ENCODE peak calls at places on chromosomes 11 and 22, in six cellular contexts. R is AG09309, E is left ventricle myocardium inferior, O is T-helper 1 cell, U is GM12865, W is fibroblast of lung. I is an unnamed sample.

GRCh38 chr11:3995307-3995706 is 99.3 kb upstream of the RRM1 start:
- DNase-seq in R (no peak), E (no peak), O (no peak), U (no peak), W (no peak), I (no peak)

GRCh38 chr11:116500833-116501622 is 271.8 kb downstream of the BUD13 start:
- DNase-seq in R (no peak), E (no peak), O (no peak), U (no peak), W (no peak), I (no peak)

GRCh38 chr11:112156153-112156552 is 7.7 kb downstream of the IL18 start:
- DNase-seq in R (no peak), E (no peak), O (no peak), U (no peak), W (no peak), I (no peak)

GRCh38 chr11:67120881-67121710 is 2.0 kb downstream of the KDM2A start:
- DNase-seq in R (no peak), E (no peak), O (no peak), U (peak), W (peak), I (no peak)

GRCh38 chr11:96199563-96200025 is 143.4 kb downstream of the MAML2 start:
- DNase-seq in R (peak), E (no peak), O (no peak), U (no peak), W (peak), I (peak)

GRCh38 chr11:6979365-6979764 is 40.8 kb downstream of the ZNF214 start:
- DNase-seq in R (no peak), E (no peak), O (no peak), U (no peak), W (peak), I (no peak)

GRCh38 chr11:33835143-33835878 is 56.6 kb downstream of the LMO2 start:
- DNase-seq in R (peak), E (no peak), O (no peak), U (peak), W (peak), I (no peak)

GRCh38 chr11:119367661-119368120 is 13.8 kb downstream of the USP2 start:
- DNase-seq in R (no peak), E (no peak), O (no peak), U (no peak), W (no peak), I (no peak)

GRCh38 chr11:75244052-75244814 is 3.7 kb downstream of the TPBGL start:
- DNase-seq in R (no peak), E (no peak), O (no peak), U (no peak), W (no peak), I (no peak)

GRCh38 chr11:10778217-10778970 is 27.3 kb downstream of the CTR9 start:
- DNase-seq in R (peak), E (peak), O (no peak), U (no peak), W (peak), I (no peak)

GRCh38 chr11:76644591-76644990 is 26.0 kb downstream of the LRRC32 start:
- DNase-seq in R (no peak), E (no peak), O (no peak), U (no peak), W (no peak), I (no peak)

GRCh38 chr22:39514373-39514973 is 5.9 kb upstream of the ATF4 start:
- DNase-seq in R (no peak), E (peak), O (no peak), U (peak), W (no peak), I (no peak)

GRCh38 chr11:69881467-69882269 is 62.5 kb upstream of the FGF3 start:
- DNase-seq in R (no peak), E (peak), O (no peak), U (no peak), W (no peak), I (no peak)

GRCh38 chr11:79236541-79236971 is 204.3 kb downstream of the TENM4 start:
- DNase-seq in R (peak), E (no peak), O (no peak), U (no peak), W (peak), I (no peak)

GRCh38 chr22:26579331-26579886 is 10.5 kb downstream of the TPST2 start:
- DNase-seq in R (no peak), E (no peak), O (no peak), U (peak), W (no peak), I (no peak)

GRCh38 chr22:27557554-27558060 is 243.9 kb downstream of the MN1 start:
- DNase-seq in R (no peak), E (no peak), O (no peak), U (no peak), W (no peak), I (no peak)

GRCh38 chr11:65311197-65311631 is 3.5 kb upstream of the CDC42EP2 start:
- DNase-seq in R (no peak), E (no peak), O (no peak), U (no peak), W (peak), I (no peak)

GRCh38 chr11:75399344-75400109 is at the start of gene RPS3:
- DNase-seq in R (peak), E (peak), O (peak), U (peak), W (peak), I (peak)

GRCh38 chr11:32432565-32433248 is 2.6 kb downstream of the WT1 start:
- DNase-seq in R (no peak), E (no peak), O (no peak), U (no peak), W (no peak), I (no peak)

GRCh38 chr11:125402436-125402835 is 93.6 kb downstream of the FEZ1 start:
- DNase-seq in R (peak), E (no peak), O (no peak), U (no peak), W (peak), I (no peak)

GRCh38 chr22:35608088-35608487 is 9.0 kb downstream of the MB start:
- DNase-seq in R (no peak), E (no peak), O (no peak), U (no peak), W (no peak), I (no peak)

GRCh38 chr11:80362578-80362977 is 921.7 kb upstream of the TENM4 start:
- DNase-seq in R (no peak), E (no peak), O (no peak), U (no peak), W (peak), I (no peak)

GRCh38 chr11:116366980-116367640 is 405.7 kb downstream of the BUD13 start:
- DNase-seq in R (no peak), E (no peak), O (no peak), U (no peak), W (no peak), I (no peak)

GRCh38 chr11:46055371-46055770 is 65.9 kb downstream of the PHF21A start:
- DNase-seq in R (no peak), E (no peak), O (no peak), U (no peak), W (peak), I (no peak)

GRCh38 chr11:75469785-75470405 is 36.9 kb upstream of the KLHL35 start:
- DNase-seq in R (no peak), E (no peak), O (no peak), U (no peak), W (no peak), I (no peak)

GRCh38 chr22:39283312-39284141 is 35.9 kb downstream of the RPL3 start:
- DNase-seq in R (no peak), E (peak), O (no peak), U (no peak), W (peak), I (no peak)

GRCh38 chr11:10619281-10619680 is 50.8 kb upstream of the LYVE1 start:
- DNase-seq in R (no peak), E (no peak), O (no peak), U (no peak), W (no peak), I (no peak)

GRCh38 chr11:17145972-17146371 is 61.8 kb downstream of the PIK3C2A start:
- DNase-seq in R (no peak), E (no peak), O (no peak), U (peak), W (no peak), I (no peak)

GRCh38 chr22:36352775-36353507 is 34.8 kb downstream of the MYH9 start:
- DNase-seq in R (no peak), E (peak), O (no peak), U (no peak), W (peak), I (no peak)

GRCh38 chr22:31857247-31857646 is 87.1 kb upstream of the YWHAH start:
- DNase-seq in R (no peak), E (no peak), O (no peak), U (no peak), W (no peak), I (no peak)

GRCh38 chr11:69674886-69675714 is at the start of gene LTO1:
- DNase-seq in R (peak), E (peak), O (peak), U (peak), W (peak), I (peak)

GRCh38 chr11:110434952-110435779 is 5.4 kb downstream of the FDX1 start:
- DNase-seq in R (no peak), E (no peak), O (no peak), U (peak), W (peak), I (no peak)

I was measured in CD8-positive, alpha-beta T cell.